ENCODE peak calls at places on chromosomes 13 and 19, in six cellular contexts. One of them, this sample, is unnamed.

GRCh38 chr13:91744284-91744683 is 345.9 kb downstream of the GPC5 start:
- DNase-seq in A172: no peak
- DNase-seq in D341Med: no peak
- DNase-seq in stimulated activated CD8-positive, alpha-beta memory T cell treated with anti-CD3 and anti-CD28 coated beads, Interleukin-7, amount 100 ng/mL, for 1 hour: no peak
- DNase-seq in transverse colon: no peak
- DNase-seq in AG10803: no peak
- DNase-seq in this sample: no peak

GRCh38 chr13:68368922-68369321 is 1138.8 kb upstream of the PCDH9 start:
- DNase-seq in A172: no peak
- DNase-seq in D341Med: no peak
- DNase-seq in stimulated activated CD8-positive, alpha-beta memory T cell treated with anti-CD3 and anti-CD28 coated beads, Interleukin-7, amount 100 ng/mL, for 1 hour: no peak
- DNase-seq in transverse colon: no peak
- DNase-seq in AG10803: no peak
- DNase-seq in this sample: no peak

GRCh38 chr19:2634228-2634951 is 68.1 kb downstream of the GNG7 start:
- DNase-seq in A172: no peak
- DNase-seq in D341Med: no peak
- DNase-seq in stimulated activated CD8-positive, alpha-beta memory T cell treated with anti-CD3 and anti-CD28 coated beads, Interleukin-7, amount 100 ng/mL, for 1 hour: no peak
- DNase-seq in transverse colon: no peak
- DNase-seq in AG10803: no peak
- DNase-seq in this sample: no peak

GRCh38 chr13:98226520-98226919 is 49.5 kb upstream of the RNF113B start:
- DNase-seq in A172: no peak
- DNase-seq in D341Med: no peak
- DNase-seq in stimulated activated CD8-positive, alpha-beta memory T cell treated with anti-CD3 and anti-CD28 coated beads, Interleukin-7, amount 100 ng/mL, for 1 hour: no peak
- DNase-seq in transverse colon: no peak
- DNase-seq in AG10803: no peak
- DNase-seq in this sample: no peak

GRCh38 chr19:14432817-14433453 is at the start of gene PKN1:
- DNase-seq in A172: no peak
- DNase-seq in D341Med: peak; percentile 96
- DNase-seq in stimulated activated CD8-positive, alpha-beta memory T cell treated with anti-CD3 and anti-CD28 coated beads, Interleukin-7, amount 100 ng/mL, for 1 hour: no peak
- DNase-seq in transverse colon: peak; percentile 59
- DNase-seq in AG10803: peak; percentile 35
- DNase-seq in this sample: peak; percentile 69

GRCh38 chr13:44306401-44307192 is 67.0 kb upstream of the SERP2 start:
- DNase-seq in A172: peak; percentile 93
- DNase-seq in D341Med: no peak
- DNase-seq in stimulated activated CD8-positive, alpha-beta memory T cell treated with anti-CD3 and anti-CD28 coated beads, Interleukin-7, amount 100 ng/mL, for 1 hour: no peak
- DNase-seq in transverse colon: peak; percentile 63
- DNase-seq in AG10803: peak; percentile 87
- DNase-seq in this sample: peak; percentile 46

GRCh38 chr13:36764957-36765356 is 54.1 kb upstream of the RFXAP start:
- DNase-seq in A172: peak; percentile 4
- DNase-seq in D341Med: no peak
- DNase-seq in stimulated activated CD8-positive, alpha-beta memory T cell treated with anti-CD3 and anti-CD28 coated beads, Interleukin-7, amount 100 ng/mL, for 1 hour: no peak
- DNase-seq in transverse colon: no peak
- DNase-seq in AG10803: no peak
- DNase-seq in this sample: no peak

GRCh38 chr13:72726721-72727416 is 560 bp downstream of the MZT1 start:
- DNase-seq in A172: no peak
- DNase-seq in D341Med: peak; percentile 79
- DNase-seq in stimulated activated CD8-positive, alpha-beta memory T cell treated with anti-CD3 and anti-CD28 coated beads, Interleukin-7, amount 100 ng/mL, for 1 hour: no peak
- DNase-seq in transverse colon: peak; percentile 63
- DNase-seq in AG10803: peak; percentile 12
- DNase-seq in this sample: peak; percentile 10

GRCh38 chr13:33676700-33677048 is 141.3 kb upstream of the RFC3 start:
- DNase-seq in A172: peak; percentile 38
- DNase-seq in D341Med: peak; percentile 28
- DNase-seq in stimulated activated CD8-positive, alpha-beta memory T cell treated with anti-CD3 and anti-CD28 coated beads, Interleukin-7, amount 100 ng/mL, for 1 hour: no peak
- DNase-seq in transverse colon: peak; percentile 58
- DNase-seq in AG10803: peak; percentile 32
- DNase-seq in this sample: peak; percentile 40

GRCh38 chr13:40408602-40409001 is 257.8 kb downstream of the FOXO1 start:
- DNase-seq in A172: peak; percentile 80
- DNase-seq in D341Med: no peak
- DNase-seq in stimulated activated CD8-positive, alpha-beta memory T cell treated with anti-CD3 and anti-CD28 coated beads, Interleukin-7, amount 100 ng/mL, for 1 hour: no peak
- DNase-seq in transverse colon: no peak
- DNase-seq in AG10803: peak; percentile 8
- DNase-seq in this sample: no peak

GRCh38 chr19:7869910-7870511 is 4.2 kb downstream of the PRR36 start:
- DNase-seq in A172: no peak
- DNase-seq in D341Med: peak; percentile 66
- DNase-seq in stimulated activated CD8-positive, alpha-beta memory T cell treated with anti-CD3 and anti-CD28 coated beads, Interleukin-7, amount 100 ng/mL, for 1 hour: no peak
- DNase-seq in transverse colon: peak; percentile 63
- DNase-seq in AG10803: no peak
- DNase-seq in this sample: no peak

GRCh38 chr19:41714598-41714997 is 6.2 kb downstream of the CEACAM5 start:
- DNase-seq in A172: no peak
- DNase-seq in D341Med: no peak
- DNase-seq in stimulated activated CD8-positive, alpha-beta memory T cell treated with anti-CD3 and anti-CD28 coated beads, Interleukin-7, amount 100 ng/mL, for 1 hour: no peak
- DNase-seq in transverse colon: no peak
- DNase-seq in AG10803: no peak
- DNase-seq in this sample: no peak

GRCh38 chr19:43936219-43936618 is 1.1 kb upstream of the ZNF45 start:
- DNase-seq in A172: no peak
- DNase-seq in D341Med: no peak
- DNase-seq in stimulated activated CD8-positive, alpha-beta memory T cell treated with anti-CD3 and anti-CD28 coated beads, Interleukin-7, amount 100 ng/mL, for 1 hour: no peak
- DNase-seq in transverse colon: no peak
- DNase-seq in AG10803: no peak
- DNase-seq in this sample: no peak

GRCh38 chr13:98144501-98145350 is 1.8 kb downstream of the FARP1 start:
- DNase-seq in A172: peak; percentile 31
- DNase-seq in D341Med: no peak
- DNase-seq in stimulated activated CD8-positive, alpha-beta memory T cell treated with anti-CD3 and anti-CD28 coated beads, Interleukin-7, amount 100 ng/mL, for 1 hour: no peak
- DNase-seq in transverse colon: no peak
- DNase-seq in AG10803: peak; percentile 69
- DNase-seq in this sample: peak; percentile 29

GRCh38 chr19:15124572-15125231 is 17.5 kb downstream of the SYDE1 start:
- DNase-seq in A172: no peak
- DNase-seq in D341Med: peak; percentile 86
- DNase-seq in stimulated activated CD8-positive, alpha-beta memory T cell treated with anti-CD3 and anti-CD28 coated beads, Interleukin-7, amount 100 ng/mL, for 1 hour: no peak
- DNase-seq in transverse colon: peak; percentile 76
- DNase-seq in AG10803: no peak
- DNase-seq in this sample: peak; percentile 6

GRCh38 chr19:18440421-18440877 is 2.5 kb upstream of the ISYNA1 start:
- DNase-seq in A172: no peak
- DNase-seq in D341Med: peak; percentile 73
- DNase-seq in stimulated activated CD8-positive, alpha-beta memory T cell treated with anti-CD3 and anti-CD28 coated beads, Interleukin-7, amount 100 ng/mL, for 1 hour: no peak
- DNase-seq in transverse colon: no peak
- DNase-seq in AG10803: no peak
- DNase-seq in this sample: peak; percentile 49

GRCh38 chr19:10420444-10421239 is at the start of gene PDE4A:
- DNase-seq in A172: peak; percentile 23
- DNase-seq in D341Med: peak; percentile 82
- DNase-seq in stimulated activated CD8-positive, alpha-beta memory T cell treated with anti-CD3 and anti-CD28 coated beads, Interleukin-7, amount 100 ng/mL, for 1 hour: no peak
- DNase-seq in transverse colon: no peak
- DNase-seq in AG10803: no peak
- DNase-seq in this sample: no peak

GRCh38 chr19:10151521-10151920 is 31.8 kb upstream of the EIF3G start:
- DNase-seq in A172: no peak
- DNase-seq in D341Med: peak; percentile 17
- DNase-seq in stimulated activated CD8-positive, alpha-beta memory T cell treated with anti-CD3 and anti-CD28 coated beads, Interleukin-7, amount 100 ng/mL, for 1 hour: no peak
- DNase-seq in transverse colon: no peak
- DNase-seq in AG10803: no peak
- DNase-seq in this sample: no peak

GRCh38 chr13:21717817-21718216 is 46.9 kb downstream of the FGF9 start:
- DNase-seq in A172: no peak
- DNase-seq in D341Med: no peak
- DNase-seq in stimulated activated CD8-positive, alpha-beta memory T cell treated with anti-CD3 and anti-CD28 coated beads, Interleukin-7, amount 100 ng/mL, for 1 hour: no peak
- DNase-seq in transverse colon: no peak
- DNase-seq in AG10803: no peak
- DNase-seq in this sample: no peak

GRCh38 chr13:80117515-80117914 is 223.4 kb downstream of the SPRY2 start:
- DNase-seq in A172: no peak
- DNase-seq in D341Med: no peak
- DNase-seq in stimulated activated CD8-positive, alpha-beta memory T cell treated with anti-CD3 and anti-CD28 coated beads, Interleukin-7, amount 100 ng/mL, for 1 hour: no peak
- DNase-seq in transverse colon: no peak
- DNase-seq in AG10803: no peak
- DNase-seq in this sample: no peak

GRCh38 chr13:60273971-60274370 is 110.2 kb upstream of the DIAPH3 start:
- DNase-seq in A172: no peak
- DNase-seq in D341Med: no peak
- DNase-seq in stimulated activated CD8-positive, alpha-beta memory T cell treated with anti-CD3 and anti-CD28 coated beads, Interleukin-7, amount 100 ng/mL, for 1 hour: no peak
- DNase-seq in transverse colon: no peak
- DNase-seq in AG10803: no peak
- DNase-seq in this sample: no peak

GRCh38 chr19:1674293-1674679 is 21.9 kb upstream of the TCF3 start:
- DNase-seq in A172: no peak
- DNase-seq in D341Med: peak; percentile 25
- DNase-seq in stimulated activated CD8-positive, alpha-beta memory T cell treated with anti-CD3 and anti-CD28 coated beads, Interleukin-7, amount 100 ng/mL, for 1 hour: no peak
- DNase-seq in transverse colon: no peak
- DNase-seq in AG10803: no peak
- DNase-seq in this sample: no peak

GRCh38 chr19:12937243-12938053 is 961 bp upstream of the CALR start:
- DNase-seq in A172: peak; percentile 86
- DNase-seq in D341Med: peak; percentile 82
- DNase-seq in stimulated activated CD8-positive, alpha-beta memory T cell treated with anti-CD3 and anti-CD28 coated beads, Interleukin-7, amount 100 ng/mL, for 1 hour: no peak
- DNase-seq in transverse colon: peak; percentile 48
- DNase-seq in AG10803: peak; percentile 31
- DNase-seq in this sample: peak; percentile 44

GRCh38 chr19:14030997-14031718 is 404 bp upstream of the IL27RA start:
- DNase-seq in A172: no peak
- DNase-seq in D341Med: no peak
- DNase-seq in stimulated activated CD8-positive, alpha-beta memory T cell treated with anti-CD3 and anti-CD28 coated beads, Interleukin-7, amount 100 ng/mL, for 1 hour: no peak
- DNase-seq in transverse colon: no peak
- DNase-seq in AG10803: no peak
- DNase-seq in this sample: no peak

GRCh38 chr13:105346141-105346766 is 1189.2 kb downstream of the EFNB2 start:
- DNase-seq in A172: peak; percentile 77
- DNase-seq in D341Med: no peak
- DNase-seq in stimulated activated CD8-positive, alpha-beta memory T cell treated with anti-CD3 and anti-CD28 coated beads, Interleukin-7, amount 100 ng/mL, for 1 hour: no peak
- DNase-seq in transverse colon: no peak
- DNase-seq in AG10803: peak; percentile 69
- DNase-seq in this sample: no peak

GRCh38 chr19:3062165-3063105 is at the start of gene TLE5:
- DNase-seq in A172: peak; percentile 35
- DNase-seq in D341Med: peak; percentile 90
- DNase-seq in stimulated activated CD8-positive, alpha-beta memory T cell treated with anti-CD3 and anti-CD28 coated beads, Interleukin-7, amount 100 ng/mL, for 1 hour: peak; percentile 43
- DNase-seq in transverse colon: peak; percentile 80
- DNase-seq in AG10803: peak; percentile 60
- DNase-seq in this sample: peak; percentile 51

GRCh38 chr19:3407556-3408516 is 41.5 kb downstream of the NFIC start:
- DNase-seq in A172: no peak
- DNase-seq in D341Med: no peak
- DNase-seq in stimulated activated CD8-positive, alpha-beta memory T cell treated with anti-CD3 and anti-CD28 coated beads, Interleukin-7, amount 100 ng/mL, for 1 hour: no peak
- DNase-seq in transverse colon: no peak
- DNase-seq in AG10803: peak; percentile 57
- DNase-seq in this sample: no peak

GRCh38 chr19:28985201-28985600 is 227.8 kb downstream of the UQCRFS1 start:
- DNase-seq in A172: no peak
- DNase-seq in D341Med: no peak
- DNase-seq in stimulated activated CD8-positive, alpha-beta memory T cell treated with anti-CD3 and anti-CD28 coated beads, Interleukin-7, amount 100 ng/mL, for 1 hour: no peak
- DNase-seq in transverse colon: no peak
- DNase-seq in AG10803: no peak
- DNase-seq in this sample: no peak

GRCh38 chr13:48819889-48820288 is 155.8 kb upstream of the FNDC3A start:
- DNase-seq in A172: no peak
- DNase-seq in D341Med: no peak
- DNase-seq in stimulated activated CD8-positive, alpha-beta memory T cell treated with anti-CD3 and anti-CD28 coated beads, Interleukin-7, amount 100 ng/mL, for 1 hour: no peak
- DNase-seq in transverse colon: no peak
- DNase-seq in AG10803: no peak
- DNase-seq in this sample: no peak

GRCh38 chr13:20193142-20193923 is 595 bp upstream of the GJB2 start:
- DNase-seq in A172: no peak
- DNase-seq in D341Med: no peak
- DNase-seq in stimulated activated CD8-positive, alpha-beta memory T cell treated with anti-CD3 and anti-CD28 coated beads, Interleukin-7, amount 100 ng/mL, for 1 hour: no peak
- DNase-seq in transverse colon: no peak
- DNase-seq in AG10803: no peak
- DNase-seq in this sample: no peak

GRCh38 chr19:39304701-39305571 is 8.7 kb downstream of the IFNL1 start:
- DNase-seq in A172: no peak
- DNase-seq in D341Med: no peak
- DNase-seq in stimulated activated CD8-positive, alpha-beta memory T cell treated with anti-CD3 and anti-CD28 coated beads, Interleukin-7, amount 100 ng/mL, for 1 hour: no peak
- DNase-seq in transverse colon: no peak
- DNase-seq in AG10803: no peak
- DNase-seq in this sample: no peak

GRCh38 chr19:10885241-10886169 is 14.2 kb downstream of the CARM1 start:
- DNase-seq in A172: no peak
- DNase-seq in D341Med: no peak
- DNase-seq in stimulated activated CD8-positive, alpha-beta memory T cell treated with anti-CD3 and anti-CD28 coated beads, Interleukin-7, amount 100 ng/mL, for 1 hour: no peak
- DNase-seq in transverse colon: no peak
- DNase-seq in AG10803: no peak
- DNase-seq in this sample: no peak

GRCh38 chr13:76538004-76538403 is 348.2 kb downstream of the KCTD12 start:
- DNase-seq in A172: no peak
- DNase-seq in D341Med: no peak
- DNase-seq in stimulated activated CD8-positive, alpha-beta memory T cell treated with anti-CD3 and anti-CD28 coated beads, Interleukin-7, amount 100 ng/mL, for 1 hour: no peak
- DNase-seq in transverse colon: no peak
- DNase-seq in AG10803: no peak
- DNase-seq in this sample: no peak

GRCh38 chr13:99225078-99225477 is 24.4 kb downstream of the UBAC2 start:
- DNase-seq in A172: no peak
- DNase-seq in D341Med: no peak
- DNase-seq in stimulated activated CD8-positive, alpha-beta memory T cell treated with anti-CD3 and anti-CD28 coated beads, Interleukin-7, amount 100 ng/mL, for 1 hour: no peak
- DNase-seq in transverse colon: no peak
- DNase-seq in AG10803: no peak
- DNase-seq in this sample: no peak

GRCh38 chr13:50580684-50581305 is 262.7 kb downstream of the DLEU7 start:
- DNase-seq in A172: no peak
- DNase-seq in D341Med: no peak
- DNase-seq in stimulated activated CD8-positive, alpha-beta memory T cell treated with anti-CD3 and anti-CD28 coated beads, Interleukin-7, amount 100 ng/mL, for 1 hour: no peak
- DNase-seq in transverse colon: no peak
- DNase-seq in AG10803: peak; percentile 66
- DNase-seq in this sample: no peak

GRCh38 chr19:18532208-18532890 is 10.5 kb upstream of the ELL start:
- DNase-seq in A172: no peak
- DNase-seq in D341Med: peak; percentile 11
- DNase-seq in stimulated activated CD8-positive, alpha-beta memory T cell treated with anti-CD3 and anti-CD28 coated beads, Interleukin-7, amount 100 ng/mL, for 1 hour: no peak
- DNase-seq in transverse colon: no peak
- DNase-seq in AG10803: no peak
- DNase-seq in this sample: no peak

GRCh38 chr19:19774354-19775033 is 41.6 kb upstream of the ZNF14 start:
- DNase-seq in A172: no peak
- DNase-seq in D341Med: no peak
- DNase-seq in stimulated activated CD8-positive, alpha-beta memory T cell treated with anti-CD3 and anti-CD28 coated beads, Interleukin-7, amount 100 ng/mL, for 1 hour: no peak
- DNase-seq in transverse colon: no peak
- DNase-seq in AG10803: no peak
- DNase-seq in this sample: no peak

GRCh38 chr19:18557474-18558201 is at the start of gene KXD1:
- DNase-seq in A172: peak; percentile 99
- DNase-seq in D341Med: peak; percentile 97
- DNase-seq in stimulated activated CD8-positive, alpha-beta memory T cell treated with anti-CD3 and anti-CD28 coated beads, Interleukin-7, amount 100 ng/mL, for 1 hour: peak; percentile 95
- DNase-seq in transverse colon: peak; percentile 98
- DNase-seq in AG10803: peak; percentile 99
- DNase-seq in this sample: peak; percentile 88